ENCODE peak calls at places on chromosomes 4 and X, in nine cellular contexts. N is CD4-positive, CD25-positive, alpha-beta regulatory T cell; Q is islet precursor cell; X is activated T-cell treated with anti-CD3 and anti-CD28 coated beads for 48 hours; J is NCI-H1694 treated with DMSO at 0.1 percent for 48 hours; E is naive thymus-derived CD4-positive, alpha-beta T cell; A is SK-MEL-5; P is AG04449; S is endothelial cell. F is an unnamed sample.
A peak's percentile ranks its signal among the peaks of the same experiment; 100 is the strongest.

GRCh38 chr4:26151615-26152014 is 169.2 kb upstream of the RBPJ start:
- DNase-seq in N (no peak), Q (no peak), X (no peak), J (no peak), E (no peak), A (no peak), P (no peak), S (no peak), F (no peak)

GRCh38 chr4:180057891-180058643 is 2185.1 kb upstream of the TENM3 start:
- DNase-seq in N (no peak), Q (peak; percentile 64), X (no peak), J (no peak), E (no peak), A (no peak), P (no peak), S (peak; percentile 54), F (no peak)

GRCh38 chrX:129842510-129843208 is 1.0 kb downstream of the ZDHHC9 start:
- DNase-seq in N (no peak), Q (peak; percentile 54), X (no peak), J (no peak), E (no peak), A (no peak), P (no peak), S (peak; percentile 4), F (peak; percentile 38)

GRCh38 chr4:123813901-123814300 is 417.3 kb downstream of the SPRY1 start:
- DNase-seq in N (no peak), Q (no peak), X (no peak), J (no peak), E (no peak), A (no peak), P (no peak), S (no peak), F (no peak)

GRCh38 chr4:73379946-73380345 is 24.1 kb upstream of the ALB start:
- DNase-seq in N (no peak), Q (no peak), X (no peak), J (no peak), E (no peak), A (no peak), P (no peak), S (no peak), F (no peak)

GRCh38 chr4:82431026-82431745 is 796 bp downstream of the ENOPH1 start:
- DNase-seq in N (peak; percentile 69), Q (no peak), X (no peak), J (no peak), E (no peak), A (no peak), P (no peak), S (no peak), F (no peak)

GRCh38 chrX:48933757-48934156 is 14.9 kb upstream of the PIM2 start:
- DNase-seq in N (peak; percentile 13), Q (no peak), X (no peak), J (no peak), E (no peak), A (no peak), P (no peak), S (no peak), F (no peak)

GRCh38 chr4:3328814-3329663 is 36.2 kb downstream of the RGS12 start:
- DNase-seq in N (no peak), Q (peak; percentile 32), X (no peak), J (no peak), E (no peak), A (no peak), P (no peak), S (no peak), F (no peak)

GRCh38 chr4:169774466-169775445 is 17.0 kb upstream of the HPF1 start:
- DNase-seq in N (peak; percentile 11), Q (peak; percentile 68), X (peak; percentile 7), J (no peak), E (peak; percentile 27), A (no peak), P (no peak), S (peak; percentile 53), F (peak; percentile 20)

GRCh38 chr4:105966046-105966445 is 70.8 kb downstream of the NPNT start:
- DNase-seq in N (no peak), Q (no peak), X (no peak), J (no peak), E (no peak), A (peak; percentile 15), P (peak; percentile 74), S (no peak), F (peak; percentile 80)

GRCh38 chrX:115690554-115691216 is 129.7 kb downstream of the PLS3 start:
- DNase-seq in N (peak; percentile 58), Q (peak; percentile 88), X (peak; percentile 0), J (peak; percentile 50), E (peak; percentile 2), A (peak; percentile 66), P (no peak), S (peak; percentile 58), F (peak; percentile 73)

GRCh38 chr4:142519342-142519741 is 326.8 kb downstream of the INPP4B start:
- DNase-seq in N (no peak), Q (no peak), X (no peak), J (no peak), E (no peak), A (peak; percentile 54), P (no peak), S (no peak), F (no peak)

GRCh38 chr4:163948920-163949455 is 454.5 kb downstream of the TMA16 start:
- DNase-seq in N (no peak), Q (no peak), X (no peak), J (no peak), E (no peak), A (no peak), P (no peak), S (no peak), F (no peak)